ENCODE peak calls at places on chromosomes 4 and X, in ten cellular contexts. K, A, S, O, E, R, D, P, N and Q are unnamed samples.

GRCh38 chr4:32010221-32010620 is 1290.1 kb downstream of the PCDH7 start:
- DNase-seq in A (no peak), S (no peak), K (no peak), O (no peak), D (no peak), E (no peak), R (no peak), P (no peak), N (no peak), Q (no peak)

GRCh38 chr4:38686682-38687081 is 22.7 kb downstream of the KLF3 start:
- DNase-seq in D (no peak), R (no peak), O (no peak), K (peak), N (no peak), E (no peak), S (no peak), A (no peak), P (no peak), Q (no peak)

GRCh38 chr4:111814961-111815360 is 330.3 kb upstream of the FAM241A start:
- DNase-seq in N (no peak), R (no peak), O (no peak), P (no peak), K (no peak), E (no peak), D (no peak), S (no peak), A (no peak), Q (no peak)

GRCh38 chrX:153488231-153488914 is 6.4 kb upstream of the BGN start:
- DNase-seq in R (peak), E (no peak), P (no peak), N (peak), D (peak), A (no peak), O (peak), S (no peak), K (peak), Q (peak)

GRCh38 chrX:17298564-17298963 is 76.4 kb upstream of the NHS start:
- DNase-seq in R (no peak), P (no peak), S (no peak), E (no peak), N (no peak), K (no peak), D (no peak), O (no peak), A (no peak), Q (no peak)

GRCh38 chr4:6177587-6178197 is 22.7 kb downstream of the JAKMIP1 start:
- DNase-seq in R (no peak), O (no peak), S (no peak), E (no peak), A (no peak), P (no peak), D (no peak), N (no peak), K (no peak), Q (no peak)

GRCh38 chr4:52957220-52957686 is 95.1 kb downstream of the RASL11B start:
- DNase-seq in P (no peak), R (no peak), S (no peak), O (peak), K (peak), D (no peak), A (no peak), N (no peak), E (no peak), Q (peak)

GRCh38 chr4:52037730-52038108 is 380 bp downstream of the SGCB start:
- DNase-seq in N (peak), A (peak), E (no peak), D (peak), R (peak), P (peak), S (peak), O (peak), K (peak), Q (peak)

GRCh38 chrX:17007134-17007768 is 60.8 kb downstream of the REPS2 start:
- DNase-seq in S (no peak), O (no peak), P (no peak), K (peak), E (no peak), D (no peak), A (peak), N (no peak), R (peak), Q (peak)

GRCh38 chrX:12007881-12008280 is 130.4 kb upstream of the FRMPD4 start:
- DNase-seq in K (peak), A (no peak), O (peak), S (no peak), R (peak), N (no peak), E (no peak), P (no peak), D (no peak), Q (peak)

GRCh38 chrX:40166582-40166981 is 68.8 kb upstream of the BCOR start:
- DNase-seq in K (peak), R (no peak), E (no peak), S (no peak), A (no peak), P (no peak), N (no peak), O (peak), D (peak), Q (peak)

GRCh38 chr4:127737295-127737694 is 7.1 kb downstream of the SLC25A31 start:
- DNase-seq in K (peak), D (no peak), O (no peak), E (no peak), R (no peak), P (no peak), N (no peak), S (no peak), A (no peak), Q (no peak)

GRCh38 chr4:55311792-55312490 is 34.1 kb upstream of the SRD5A3 start:
- DNase-seq in A (no peak), D (no peak), P (no peak), O (no peak), R (no peak), E (no peak), N (no peak), K (peak), S (peak), Q (no peak)

GRCh38 chr4:77917601-77918000 is 55.0 kb downstream of the MRPL1 start:
- DNase-seq in K (no peak), D (no peak), N (no peak), P (no peak), O (no peak), R (no peak), E (no peak), S (no peak), A (no peak), Q (no peak)

GRCh38 chrX:30150196-30150895 is 65.0 kb upstream of the MAGEB2 start:
- DNase-seq in P (no peak), S (no peak), R (no peak), K (no peak), O (peak), A (no peak), D (no peak), E (no peak), N (no peak), Q (no peak)

GRCh38 chr4:150581611-150582010 is 340 bp upstream of the MAB21L2 start:
- DNase-seq in A (no peak), O (peak), R (no peak), K (no peak), S (no peak), N (peak), P (peak), E (no peak), D (no peak), Q (peak)

GRCh38 chrX:38882894-38883620 is 81.8 kb downstream of the MID1IP1 start:
- DNase-seq in S (peak), E (no peak), P (no peak), A (peak), K (peak), O (peak), R (peak), D (no peak), N (no peak), Q (peak)

GRCh38 chr4:188437535-188437934 is 298.3 kb downstream of the TRIML1 start:
- DNase-seq in R (no peak), S (no peak), A (no peak), E (no peak), O (no peak), N (no peak), D (no peak), P (no peak), K (no peak), Q (no peak)

GRCh38 chr4:72295966-72296557 is 264.3 kb downstream of the NPFFR2 start:
- DNase-seq in A (no peak), D (no peak), K (peak), O (peak), E (no peak), N (no peak), R (peak), S (no peak), P (no peak), Q (peak)

GRCh38 chr4:73917081-73917501 is 47.9 kb downstream of the CXCL1 start:
- DNase-seq in E (no peak), N (no peak), A (no peak), O (peak), R (peak), D (no peak), K (peak), S (no peak), P (no peak), Q (peak)

GRCh38 chr4:13627606-13628301 is at the start of gene BOD1L1:
- DNase-seq in N (peak), E (peak), R (peak), P (peak), K (peak), O (peak), A (peak), D (peak), S (peak), Q (peak)
- TF ChIP-seq CTCF in N (no peak), E (no peak), R (peak), P (no peak), K (peak), O (peak), A (no peak), D (peak), S (no peak), Q (peak)

GRCh38 chr4:47662975-47663374 is 174.9 kb downstream of the CORIN start:
- DNase-seq in D (no peak), A (no peak), P (no peak), E (no peak), O (no peak), R (no peak), K (no peak), N (peak), S (no peak), Q (no peak)
- TF ChIP-seq CTCF in D (no peak), A (no peak), P (no peak), E (no peak), O (peak), R (peak), K (peak), N (peak), S (no peak), Q (peak)

GRCh38 chrX:15913161-15913560 is 58.5 kb upstream of the AP1S2 start:
- DNase-seq in K (no peak), R (no peak), E (no peak), N (no peak), O (no peak), A (no peak), P (no peak), D (no peak), S (no peak), Q (no peak)

GRCh38 chrX:15909605-15910004 is 55.0 kb upstream of the AP1S2 start:
- DNase-seq in O (no peak), P (no peak), N (no peak), K (no peak), E (no peak), R (no peak), D (no peak), S (no peak), A (no peak), Q (no peak)

GRCh38 chrX:15914486-15914885 is 59.9 kb upstream of the AP1S2 start:
- DNase-seq in E (no peak), N (no peak), D (no peak), A (no peak), K (no peak), S (no peak), P (no peak), O (no peak), R (no peak), Q (no peak)

GRCh38 chrX:15908891-15909290 is 54.3 kb upstream of the AP1S2 start:
- DNase-seq in K (no peak), D (no peak), N (no peak), R (no peak), S (no peak), P (no peak), A (no peak), O (no peak), E (no peak), Q (no peak)

GRCh38 chrX:15911729-15912550 is 57.3 kb upstream of the AP1S2 start:
- DNase-seq in E (no peak), K (peak), O (no peak), R (no peak), D (no peak), P (no peak), A (no peak), S (no peak), N (no peak), Q (no peak)
- TF ChIP-seq CTCF in E (no peak), K (no peak), O (no peak), R (no peak), D (no peak), P (no peak), A (no peak), S (no peak), N (no peak), Q (no peak)

GRCh38 chr4:115852767-115853091 is 739.3 kb upstream of the NDST4 start:
- DNase-seq in P (no peak), D (no peak), R (no peak), S (no peak), O (no peak), E (no peak), K (no peak), A (no peak), N (no peak), Q (no peak)

GRCh38 chr4:115850799-115851509 is 737.5 kb upstream of the NDST4 start:
- DNase-seq in K (no peak), P (no peak), A (no peak), S (no peak), D (no peak), R (no peak), E (no peak), N (no peak), O (no peak), Q (no peak)

DNA sequence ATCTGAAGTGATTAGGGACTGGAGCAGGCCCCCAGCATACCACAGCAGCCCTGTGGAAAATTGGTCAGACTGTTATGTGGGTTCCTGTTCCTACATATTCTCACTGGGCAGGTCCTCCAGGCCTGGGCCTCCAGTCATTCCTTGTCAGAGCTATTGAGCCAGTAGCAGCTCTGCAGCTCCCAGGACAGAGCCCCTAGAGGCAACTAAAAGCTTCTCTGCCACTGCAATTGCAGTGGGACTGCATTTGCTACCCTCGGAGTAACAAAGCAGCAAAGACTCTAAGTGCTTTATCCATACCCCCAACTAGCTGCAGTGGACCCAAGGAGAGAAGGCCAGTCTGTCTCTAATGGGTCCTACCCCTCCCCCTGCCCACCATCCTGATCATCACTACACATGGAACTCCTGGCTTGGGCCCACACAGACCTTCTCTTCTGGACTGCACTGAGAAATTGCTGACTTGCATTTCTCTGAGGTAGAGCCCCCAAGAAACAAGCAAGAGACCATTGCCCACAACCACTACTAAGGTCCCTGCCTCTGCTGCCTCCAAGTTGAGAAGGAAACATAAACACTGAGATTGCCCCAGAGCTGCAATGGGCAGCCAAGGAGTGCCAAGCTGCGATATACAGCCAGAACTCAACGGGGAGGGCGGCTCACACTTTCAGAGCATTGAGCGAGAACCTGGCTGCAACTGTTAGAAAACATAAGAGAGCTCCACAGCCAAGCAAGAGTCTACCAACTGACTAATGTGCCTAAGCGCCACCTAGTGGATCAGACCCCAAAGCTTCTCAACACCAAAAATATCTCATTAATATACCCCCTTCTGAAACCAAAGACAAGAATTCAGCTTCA is 738.7 kb upstream of the NDST4 start:
- DNase-seq in P (no peak), S (no peak), R (no peak), N (peak), E (no peak), D (no peak), A (peak), K (peak), O (no peak), Q (peak)
- TF ChIP-seq CTCF in P (no peak), S (peak), R (no peak), N (peak), E (no peak), D (no peak), A (no peak), K (no peak), O (no peak), Q (peak)

DNA sequence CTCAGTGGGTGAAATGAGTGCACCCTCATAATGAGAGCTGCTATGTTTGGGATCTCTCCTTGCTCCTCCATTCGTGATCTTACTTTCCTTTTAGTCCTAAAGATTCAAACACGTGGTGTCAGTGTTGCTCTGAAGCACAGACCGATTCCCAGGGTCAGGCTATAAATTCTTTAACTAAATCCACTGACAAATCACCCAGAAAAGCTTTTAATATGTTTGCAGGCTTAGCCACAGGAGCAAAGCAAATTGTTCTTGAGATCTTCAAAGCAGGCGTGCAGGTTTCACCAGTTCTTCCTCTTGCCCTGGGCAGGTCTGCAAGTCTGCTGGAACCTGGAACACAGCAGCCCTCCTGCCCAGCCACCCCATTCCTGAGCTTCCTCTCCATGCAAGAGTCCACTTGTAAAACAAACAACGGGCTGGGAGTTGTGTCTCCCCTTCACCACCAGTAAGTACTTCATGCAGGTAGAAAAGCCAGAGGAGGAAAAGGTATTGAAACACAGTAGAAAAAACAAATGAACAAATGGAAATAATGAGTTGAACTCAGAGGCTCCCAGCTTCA is 70.1 kb upstream of the ENPP6 start:
- DNase-seq in P (no peak), O (peak), S (peak), R (peak), K (peak), D (no peak), E (no peak), N (no peak), A (peak), Q (peak)
- TF ChIP-seq CTCF in P (no peak), O (peak), S (no peak), R (no peak), K (peak), D (no peak), E (no peak), N (no peak), A (no peak), Q (peak)

DNA sequence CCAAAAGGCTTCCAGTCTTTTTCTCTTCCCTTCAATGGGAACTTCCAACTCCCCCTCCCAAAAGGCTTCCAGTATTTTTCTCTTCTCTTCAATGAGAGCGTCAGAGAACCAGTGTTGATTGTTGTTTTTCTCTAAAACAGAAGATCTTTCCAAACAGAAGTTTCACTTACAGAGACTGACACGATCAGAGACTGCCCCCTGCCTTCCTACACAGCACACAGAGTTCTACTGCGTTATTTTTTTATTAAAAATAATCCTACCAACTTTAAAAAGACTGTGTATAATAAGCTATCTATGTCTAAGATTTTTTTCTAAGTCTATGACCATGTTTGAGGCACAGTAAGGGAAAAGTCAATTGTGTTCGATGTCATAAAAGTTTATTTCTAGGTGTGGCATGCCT is 3.5 kb upstream of the HTR2C start:
- DNase-seq in D (no peak), O (no peak), A (no peak), R (no peak), N (no peak), S (no peak), P (no peak), K (no peak), E (no peak), Q (no peak)
- TF ChIP-seq CTCF in D (no peak), O (no peak), A (no peak), R (no peak), N (no peak), S (no peak), P (no peak), K (no peak), E (no peak), Q (peak)